ENCODE peak calls at places on chromosomes 2 and 18, in eight cellular contexts. P is T-cell; R is caudate nucleus; F is K562; T is frontal cortex; B is stimulated activated CD4-positive, alpha-beta T cell treated with anti-CD3 and anti-CD28 coated beads, Interleukin-1b, Interleukin-23, amount 100 ng/mL, for 4 hours; S is prostate gland; E is activated T-cell treated with anti-CD3 and anti-CD28 coated beads for 1 hour. O is an unnamed sample.

GRCh38 chr18:7982216-7982615 is 415.1 kb downstream of the PTPRM start:
- DNase-seq in P (no peak), R (no peak), F (no peak), T (no peak), B (no peak), S (no peak), E (no peak), O (no peak)

GRCh38 chr2:236653863-236654262 is 84.2 kb downstream of the ACKR3 start:
- DNase-seq in P (no peak), R (no peak), F (no peak), T (no peak), B (no peak), S (no peak), E (no peak), O (no peak)

GRCh38 chr18:471701-472100 is 28.8 kb downstream of the COLEC12 start:
- DNase-seq in P (no peak), R (no peak), F (no peak), T (no peak), B (no peak), S (no peak), E (no peak), O (no peak)

GRCh38 chr2:231360401-231360800 is 35.1 kb upstream of the B3GNT7 start:
- DNase-seq in P (no peak), R (no peak), F (no peak), T (no peak), B (no peak), S (no peak), E (no peak), O (no peak)

GRCh38 chr2:95061601-95062183 is 36.2 kb downstream of the MAL start:
- DNase-seq in P (no peak), R (no peak), F (no peak), T (peak), B (no peak), S (no peak), E (no peak), O (no peak)

GRCh38 chr2:1707771-1708351 is 36.5 kb downstream of the PXDN start:
- DNase-seq in P (no peak), R (no peak), F (no peak), T (no peak), B (no peak), S (peak), E (no peak), O (peak)

GRCh38 chr2:22800422-22800821 is 584.6 kb upstream of the KLHL29 start:
- DNase-seq in P (no peak), R (no peak), F (no peak), T (no peak), B (no peak), S (no peak), E (no peak), O (no peak)

GRCh38 chr2:19837235-19837766 is 64.5 kb downstream of the TTC32 start:
- DNase-seq in P (no peak), R (no peak), F (no peak), T (no peak), B (no peak), S (no peak), E (no peak), O (no peak)

GRCh38 chr2:237474931-237475703 is 11.9 kb upstream of the MLPH start:
- DNase-seq in P (peak), R (peak), F (peak), T (peak), B (peak), S (peak), E (peak), O (peak)

GRCh38 chr2:242069018-242069417 is 199.5 kb downstream of the RTP5 start:
- DNase-seq in P (no peak), R (no peak), F (no peak), T (no peak), B (no peak), S (no peak), E (no peak), O (no peak)

GRCh38 chr2:176130153-176130916 is 830 bp downstream of the HOXD8 start:
- DNase-seq in P (no peak), R (no peak), F (peak), T (no peak), B (no peak), S (no peak), E (no peak), O (no peak)

GRCh38 chr2:11040992-11041391 is 114.3 kb upstream of the SLC66A3 start:
- DNase-seq in P (no peak), R (no peak), F (no peak), T (no peak), B (no peak), S (no peak), E (no peak), O (no peak)

GRCh38 chr18:50268022-50268747 is 1.9 kb upstream of the CFAP53 start:
- DNase-seq in P (peak), R (peak), F (no peak), T (peak), B (peak), S (no peak), E (peak), O (peak)

O was measured in DMS153.